ENCODE peak calls at places on chromosomes 1 and 21, in eight cellular contexts. P, U, Y, E, K, I, S and O are unnamed samples.

GRCh38 chr21:35575280-35575915 is 484.9 kb downstream of the SETD4 start:
- DNase-seq in P (peak; percentile 81), U (peak; percentile 52), Y (no peak), E (no peak), K (no peak), I (peak; percentile 96), S (peak; percentile 97), O (no peak)

GRCh38 chr1:53331446-53332187 is 3.7 kb upstream of the LRP8 start:
- DNase-seq in P (no peak), U (no peak), Y (peak; percentile 22), E (no peak), K (no peak), I (no peak), S (no peak), O (no peak)

GRCh38 chr1:63797056-63797726 is 23.4 kb downstream of the ROR1 start:
- DNase-seq in P (no peak), U (no peak), Y (no peak), E (no peak), K (no peak), I (no peak), S (peak; percentile 41), O (no peak)

GRCh38 chr21:36749935-36750578 is 51.1 kb downstream of the SIM2 start:
- DNase-seq in P (no peak), U (peak; percentile 44), Y (no peak), E (no peak), K (peak; percentile 14), I (peak; percentile 44), S (peak; percentile 43), O (no peak)

GRCh38 chr1:74963120-74963519 is 171.1 kb upstream of the LHX8 start:
- DNase-seq in P (no peak), U (no peak), Y (no peak), E (no peak), K (no peak), I (no peak), S (no peak), O (no peak)

GRCh38 chr1:78645728-78646127 is 3.9 kb upstream of the IFI44 start:
- DNase-seq in P (no peak), U (peak; percentile 54), Y (no peak), E (no peak), K (peak; percentile 13), I (no peak), S (no peak), O (no peak)

GRCh38 chr1:172352435-172352834 is 68.0 kb upstream of the C1orf105 start:
- DNase-seq in P (no peak), U (no peak), Y (no peak), E (no peak), K (no peak), I (peak; percentile 28), S (peak; percentile 77), O (no peak)

GRCh38 chr1:197797010-197797409 is 21.7 kb upstream of the DENND1B start:
- DNase-seq in P (no peak), U (no peak), Y (no peak), E (no peak), K (no peak), I (no peak), S (no peak), O (no peak)

GRCh38 chr21:41217656-41218380 is 49.9 kb downstream of the BACE2 start:
- DNase-seq in P (peak; percentile 49), U (peak; percentile 64), Y (no peak), E (no peak), K (peak; percentile 78), I (peak; percentile 74), S (peak; percentile 79), O (no peak)

GRCh38 chr1:17280894-17281293 is 27.1 kb upstream of the PADI4 start:
- DNase-seq in P (no peak), U (no peak), Y (no peak), E (no peak), K (no peak), I (no peak), S (no peak), O (no peak)

GRCh38 chr1:111481387-111482221 is 7.8 kb downstream of the C1orf162 start:
- DNase-seq in P (peak; percentile 29), U (peak; percentile 82), Y (peak; percentile 85), E (peak; percentile 28), K (peak; percentile 85), I (peak; percentile 66), S (peak; percentile 32), O (peak; percentile 63)

GRCh38 chr1:12482999-12483398 is 135.0 kb downstream of the DHRS3 start:
- DNase-seq in P (no peak), U (no peak), Y (no peak), E (no peak), K (no peak), I (no peak), S (no peak), O (no peak)

GRCh38 chr21:35239811-35240219 is 190.7 kb upstream of the RUNX1 start:
- DNase-seq in P (no peak), U (no peak), Y (no peak), E (no peak), K (no peak), I (no peak), S (no peak), O (no peak)

GRCh38 chr21:20572582-20572981 is 425.6 kb upstream of the NCAM2 start:
- DNase-seq in P (no peak), U (no peak), Y (no peak), E (no peak), K (no peak), I (no peak), S (no peak), O (no peak)

GRCh38 chr21:20570824-20571232 is 427.4 kb upstream of the NCAM2 start:
- DNase-seq in P (no peak), U (no peak), Y (no peak), E (no peak), K (peak; percentile 4), I (no peak), S (no peak), O (no peak)
- TF ChIP-seq CTCF in P (no peak), U (no peak), Y (no peak), E (no peak), K (no peak), I (no peak), S (no peak), O (no peak)

DNA sequence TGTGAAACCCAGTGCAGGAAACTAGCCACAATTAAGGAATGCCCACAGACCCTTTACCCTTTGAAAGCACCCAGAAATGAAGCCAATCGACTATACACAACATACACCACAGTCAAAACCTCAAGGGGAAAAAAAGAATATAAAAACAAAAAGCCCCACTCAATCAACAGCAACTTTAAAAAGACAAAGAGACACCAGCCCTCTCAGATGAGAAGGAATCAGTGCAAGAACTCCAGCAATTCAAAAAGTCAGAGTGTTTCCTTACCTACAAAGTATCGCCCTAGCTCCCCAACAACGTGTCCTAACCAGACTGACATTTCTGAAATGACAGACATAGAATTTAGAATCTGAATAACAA is 147.7 kb downstream of the CHD1L start:
- DNase-seq in P (no peak), U (no peak), Y (no peak), E (no peak), K (no peak), I (no peak), S (no peak), O (no peak)
- TF ChIP-seq CTCF in P (no peak), U (no peak), Y (no peak), E (no peak), K (no peak), I (no peak), S (no peak), O (no peak)

GRCh38 chr1:194171596-194171995 is 985.2 kb upstream of the B3GALT2 start:
- DNase-seq in P (no peak), U (no peak), Y (no peak), E (no peak), K (no peak), I (no peak), S (no peak), O (no peak)

GRCh38 chr1:194164755-194165154 is 978.3 kb upstream of the B3GALT2 start:
- DNase-seq in P (no peak), U (no peak), Y (no peak), E (no peak), K (no peak), I (no peak), S (no peak), O (no peak)

GRCh38 chr1:194167956-194168355 is 981.5 kb upstream of the B3GALT2 start:
- DNase-seq in P (no peak), U (peak; percentile 23), Y (no peak), E (no peak), K (no peak), I (peak; percentile 52), S (peak; percentile 25), O (no peak)
- TF ChIP-seq CTCF in P (no peak), U (no peak), Y (no peak), E (no peak), K (no peak), I (no peak), S (no peak), O (no peak)

DNA sequence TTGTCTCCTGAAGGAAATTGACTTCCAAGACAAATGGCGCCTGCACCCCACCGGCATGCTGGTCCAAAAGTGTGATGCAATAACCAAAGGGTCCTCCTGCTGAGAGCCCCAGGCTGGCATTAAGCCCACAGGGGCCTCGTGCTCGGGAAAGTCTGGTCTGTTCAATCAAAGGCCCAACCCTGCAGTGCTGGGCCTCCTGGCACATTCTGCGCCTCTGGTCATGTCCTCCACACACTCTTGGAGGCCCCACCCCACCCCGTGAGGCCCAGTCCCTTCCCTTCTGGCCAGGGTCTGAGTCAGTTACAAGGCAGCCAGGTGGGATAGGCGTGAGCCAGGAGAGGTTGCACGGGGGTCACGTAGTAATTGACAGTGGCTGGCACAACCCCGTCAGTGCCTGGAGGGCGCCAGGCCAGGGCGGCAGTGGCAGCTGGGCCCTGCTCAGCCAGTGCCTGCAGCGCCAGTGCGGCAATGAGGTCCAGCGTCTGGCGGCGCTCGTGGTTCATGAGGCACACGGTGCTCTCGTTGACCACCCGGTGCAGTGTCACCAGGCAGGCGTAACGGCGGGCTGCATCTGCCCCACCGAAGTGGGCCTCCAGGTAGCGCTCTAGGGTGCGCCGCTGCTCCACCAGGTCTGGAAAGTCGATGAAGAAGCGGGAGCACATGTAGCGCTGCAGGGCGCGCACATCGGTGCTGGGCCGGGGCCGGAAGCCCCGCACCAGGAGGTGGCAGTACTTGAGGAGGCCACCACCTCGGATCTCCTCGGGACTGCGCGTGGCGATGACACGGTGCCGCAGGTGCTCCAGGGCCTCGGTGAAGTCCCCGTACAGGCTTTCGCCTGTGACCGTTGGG is 6.8 kb downstream of the TENT5B start:
- DNase-seq in P (no peak), U (no peak), Y (no peak), E (no peak), K (no peak), I (no peak), S (no peak), O (no peak)
- TF ChIP-seq CTCF in P (no peak), U (no peak), Y (no peak), E (no peak), K (no peak), I (no peak), S (no peak), O (no peak)

DNA sequence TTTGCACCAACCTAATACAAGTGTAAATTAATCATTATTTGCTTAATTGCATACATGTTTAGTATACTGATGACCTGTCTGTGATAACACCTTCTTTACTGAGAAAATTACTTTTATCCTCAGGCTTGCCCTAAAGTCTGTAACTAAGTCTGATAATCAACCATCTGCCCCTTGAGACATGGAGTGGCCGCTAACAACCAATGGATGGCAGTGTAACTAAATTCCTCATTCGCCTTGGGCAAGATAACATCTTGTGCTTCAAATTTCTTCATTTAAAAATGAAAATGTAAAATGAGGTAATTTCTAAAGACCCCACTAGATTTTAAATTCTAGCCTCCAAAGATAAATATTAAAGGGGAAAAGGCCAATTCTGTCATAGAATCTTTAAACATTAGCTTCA is 85.1 kb downstream of the ENAH start:
- DNase-seq in P (no peak), U (no peak), Y (no peak), E (no peak), K (no peak), I (no peak), S (no peak), O (no peak)
- TF ChIP-seq CTCF in P (peak; percentile 7), U (no peak), Y (no peak), E (no peak), K (no peak), I (peak; percentile 14), S (no peak), O (no peak)

GRCh38 chr1:219066631-219067349 is 106.9 kb upstream of the LYPLAL1 start:
- DNase-seq in P (no peak), U (peak; percentile 82), Y (no peak), E (no peak), K (no peak), I (peak; percentile 59), S (peak; percentile 60), O (no peak)
- TF ChIP-seq CTCF in P (peak; percentile 60), U (peak; percentile 62), Y (peak; percentile 63), E (no peak), K (no peak), I (peak; percentile 74), S (peak; percentile 61), O (no peak)